ENCODE peak calls at places on chromosomes 7 and 10, in four cellular contexts. K is islet precursor cell, E is NCI-H1436 treated with DMSO at 0.1 percent for 48 hours, Y is anterior cingulate cortex. C is an unnamed sample.

GRCh38 chr10:106972381-106972780 is 192.1 kb downstream of the SORCS1 start:
- DNase-seq in K (no peak), E (no peak), Y (no peak), C (no peak)

GRCh38 chr7:100545636-100546128 is 6.7 kb downstream of the AGFG2 start:
- DNase-seq in K (peak; percentile 96), E (no peak), Y (peak; percentile 10), C (peak; percentile 84)

GRCh38 chr7:93894426-93894825 is 3.9 kb upstream of the TFPI2 start:
- DNase-seq in K (no peak), E (no peak), Y (no peak), C (peak; percentile 9)

GRCh38 chr7:71034243-71034642 is 97.7 kb upstream of the GALNT17 start:
- DNase-seq in K (no peak), E (no peak), Y (no peak), C (no peak)

GRCh38 chr10:36492590-36493510 is 632.5 kb upstream of the ANKRD30A start:
- DNase-seq in K (no peak), E (no peak), Y (no peak), C (peak; percentile 64)

GRCh38 chr10:30476511-30476910 is 42.5 kb downstream of the MAP3K8 start:
- DNase-seq in K (no peak), E (no peak), Y (no peak), C (no peak)

GRCh38 chr10:14916600-14916999 is 37.3 kb downstream of the DCLRE1C start:
- DNase-seq in K (no peak), E (no peak), Y (no peak), C (no peak)

GRCh38 chr10:127649642-127650041 is 87.3 kb upstream of the FOXI2 start:
- DNase-seq in K (peak; percentile 65), E (no peak), Y (no peak), C (no peak)

GRCh38 chr7:139784643-139785042 is 6.8 kb upstream of the HIPK2 start:
- DNase-seq in K (peak; percentile 30), E (no peak), Y (no peak), C (no peak)

GRCh38 chr7:149104749-149105148 is 14.2 kb upstream of the ZNF786 start:
- DNase-seq in K (no peak), E (no peak), Y (no peak), C (no peak)

GRCh38 chr7:156203923-156204322 is 391.7 kb upstream of the SHH start:
- DNase-seq in K (peak; percentile 31), E (no peak), Y (no peak), C (no peak)

GRCh38 chr7:99447943-99448342 is 9.2 kb downstream of the CPSF4 start:
- DNase-seq in K (no peak), E (no peak), Y (no peak), C (peak; percentile 38)

GRCh38 chr10:48456361-48456804 is 148.5 kb downstream of the ARHGAP22 start:
- DNase-seq in K (peak; percentile 49), E (no peak), Y (no peak), C (no peak)

GRCh38 chr10:108861181-108861754 is 1062.0 kb downstream of the XPNPEP1 start:
- DNase-seq in K (no peak), E (no peak), Y (no peak), C (no peak)

GRCh38 chr7:84904561-84904960 is 282.3 kb downstream of the SEMA3D start:
- DNase-seq in K (no peak), E (no peak), Y (no peak), C (no peak)

GRCh38 chr7:80463272-80463920 is 48.5 kb downstream of the GNAT3 start:
- DNase-seq in K (no peak), E (no peak), Y (no peak), C (no peak)

GRCh38 chr7:130421685-130422084 is 19.1 kb downstream of the CEP41 start:
- DNase-seq in K (no peak), E (peak; percentile 80), Y (no peak), C (no peak)

GRCh38 chr7:157282141-157282801 is 54.5 kb upstream of the DNAJB6 start:
- DNase-seq in K (no peak), E (no peak), Y (no peak), C (no peak)

GRCh38 chr7:135169141-135169935 is 1.2 kb downstream of the CYREN start:
- DNase-seq in K (peak; percentile 82), E (no peak), Y (no peak), C (peak; percentile 42)

GRCh38 chr10:75105576-75106197 is 5.8 kb upstream of the SAMD8 start:
- DNase-seq in K (no peak), E (no peak), Y (no peak), C (no peak)

GRCh38 chr10:32379314-32379949 is 32.5 kb upstream of the EPC1 start:
- DNase-seq in K (no peak), E (peak; percentile 92), Y (no peak), C (peak; percentile 30)

GRCh38 chr7:81638216-81638615 is 131.6 kb downstream of the HGF start:
- DNase-seq in K (no peak), E (no peak), Y (no peak), C (no peak)

GRCh38 chr10:77715081-77715480 is 77.5 kb upstream of the KCNMA1 start:
- DNase-seq in K (no peak), E (no peak), Y (no peak), C (no peak)

GRCh38 chr10:79904671-79905321 is 44.1 kb downstream of the SFTPD start:
- DNase-seq in K (peak; percentile 90), E (no peak), Y (peak; percentile 15), C (peak; percentile 63)